ENCODE peak calls at places on chromosomes 16 and 17, in six cellular contexts. P is ascending aorta, U is cardiac muscle cell, M is osteocyte, I is epithelial cell of esophagus, C is A549. V is an unnamed sample.

GRCh38 chr17:68204736-68205135 is 43.1 kb upstream of the AMZ2 start:
- DNase-seq in I (no peak), U (no peak), P (no peak), C (peak), M (no peak), V (no peak)

GRCh38 chr17:39376434-39376833 is 25.0 kb downstream of the FBXL20 start:
- DNase-seq in P (no peak), M (no peak), C (no peak), U (no peak), I (no peak), V (no peak)

GRCh38 chr17:30942311-30943079 is 20.8 kb downstream of the ADAP2 start:
- DNase-seq in M (no peak), C (no peak), I (no peak), U (no peak), P (no peak), V (no peak)

GRCh38 chr16:21053595-21053994 is 97.1 kb downstream of the DNAH3 start:
- DNase-seq in M (no peak), C (no peak), U (no peak), P (no peak), I (no peak), V (no peak)

GRCh38 chr16:67562526-67562917 is at the start of gene CTCF:
- DNase-seq in I (peak), P (peak), C (peak), M (no peak), U (peak), V (no peak)

GRCh38 chr16:86975445-86975844 is 341.7 kb downstream of the C16orf95 start:
- DNase-seq in C (peak), I (peak), P (peak), M (no peak), U (peak), V (no peak)

GRCh38 chr17:43570518-43570928 is 24.4 kb upstream of the ETV4 start:
- DNase-seq in P (no peak), M (no peak), C (no peak), I (peak), U (no peak), V (no peak)

GRCh38 chr17:41968676-41969075 is 2.1 kb downstream of the CNP start:
- DNase-seq in P (no peak), I (no peak), M (no peak), U (no peak), C (no peak), V (no peak)

GRCh38 chr16:12390074-12390473 is 413.5 kb downstream of the SNX29 start:
- DNase-seq in I (no peak), M (no peak), U (no peak), P (no peak), C (no peak), V (no peak)

GRCh38 chr16:12646098-12646489 is 157.6 kb downstream of the CPPED1 start:
- DNase-seq in U (no peak), I (no peak), C (no peak), M (no peak), P (no peak), V (no peak)

GRCh38 chr16:44655-45054 is 8.8 kb downstream of the POLR3K start:
- DNase-seq in P (peak), I (no peak), C (no peak), M (no peak), U (no peak), V (no peak)

GRCh38 chr16:53789159-53789558 is 85.2 kb downstream of the FTO start:
- DNase-seq in C (no peak), M (no peak), P (no peak), I (peak), U (peak), V (no peak)

GRCh38 chr16:75105306-75106061 is 11.1 kb downstream of the LDHD start:
- DNase-seq in U (peak), C (no peak), M (no peak), P (no peak), I (no peak), V (no peak)

GRCh38 chr16:29825145-29826044 is 5.1 kb downstream of the MVP start:
- DNase-seq in M (no peak), P (no peak), C (peak), U (peak), I (no peak), V (no peak)

GRCh38 chr16:28136751-28137434 is 73.4 kb upstream of the GSG1L start:
- DNase-seq in M (no peak), U (peak), C (no peak), I (no peak), P (no peak), V (no peak)

GRCh38 chr17:65198653-65199382 is 61.6 kb downstream of the RGS9 start:
- DNase-seq in P (no peak), I (peak), C (peak), U (peak), M (no peak), V (peak)
- TF ChIP-seq CTCF in P (peak), I (peak), C (peak), U (peak), M (peak), V (peak)

GRCh38 chr17:64262422-64263260 is at the start of gene TEX2:
- DNase-seq in P (peak), U (peak), M (no peak), I (peak), C (peak), V (peak)
- TF ChIP-seq CTCF in P (no peak), U (no peak), M (no peak), I (no peak), C (no peak), V (no peak)

DNA sequence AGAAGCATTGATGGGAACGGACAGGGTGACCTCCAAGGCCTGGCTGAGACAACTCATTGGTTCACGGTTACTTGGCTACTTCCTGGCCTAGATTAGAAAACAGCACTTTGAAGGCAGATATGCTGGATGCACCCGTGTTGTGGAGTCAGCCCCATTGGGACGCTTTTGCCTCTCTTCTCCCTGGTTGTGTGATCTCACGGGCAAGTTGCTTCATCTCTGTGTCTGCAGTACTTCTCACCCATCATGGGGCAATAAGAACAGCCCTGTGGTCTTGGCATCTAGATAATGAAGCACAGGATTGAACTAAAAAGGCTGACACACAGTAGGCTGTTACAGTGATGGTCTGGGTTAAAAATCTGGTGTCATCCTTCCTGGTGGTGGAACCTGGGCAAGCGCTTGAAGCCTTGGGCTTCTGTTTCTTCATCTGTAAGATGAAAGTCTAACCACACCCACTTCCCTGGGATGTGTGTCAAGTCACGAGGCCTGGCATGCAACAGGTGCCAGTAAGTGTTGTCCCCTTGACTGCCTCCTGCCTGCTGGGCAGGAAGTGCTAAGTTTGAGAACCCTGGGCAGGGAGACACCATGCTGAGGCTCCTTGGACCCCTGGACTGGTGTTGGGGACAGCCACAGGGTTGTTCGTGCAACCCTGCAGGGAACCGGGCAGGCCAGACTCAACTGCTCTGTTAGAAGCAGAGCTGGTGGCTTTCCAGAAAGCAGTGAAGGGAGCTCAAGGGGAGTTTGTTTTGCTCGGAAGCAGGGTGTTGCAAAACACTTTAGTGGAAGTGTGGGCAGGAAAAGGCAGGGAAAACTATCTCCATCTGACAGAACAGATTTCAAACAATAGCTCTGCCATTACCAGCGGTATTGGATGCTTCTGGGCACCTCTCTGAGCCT is 6.0 kb upstream of the MAP2K3 start:
- DNase-seq in C (no peak), M (no peak), U (peak), I (peak), P (no peak), V (no peak)
- TF ChIP-seq CTCF in C (no peak), M (no peak), U (no peak), I (peak), P (no peak), V (no peak)

GRCh38 chr17:73342549-73343167 is 30.9 kb upstream of the CDC42EP4 start:
- DNase-seq in M (no peak), P (no peak), U (peak), I (peak), C (peak), V (no peak)
- TF ChIP-seq CTCF in M (no peak), P (no peak), U (no peak), I (no peak), C (peak), V (no peak)

DNA sequence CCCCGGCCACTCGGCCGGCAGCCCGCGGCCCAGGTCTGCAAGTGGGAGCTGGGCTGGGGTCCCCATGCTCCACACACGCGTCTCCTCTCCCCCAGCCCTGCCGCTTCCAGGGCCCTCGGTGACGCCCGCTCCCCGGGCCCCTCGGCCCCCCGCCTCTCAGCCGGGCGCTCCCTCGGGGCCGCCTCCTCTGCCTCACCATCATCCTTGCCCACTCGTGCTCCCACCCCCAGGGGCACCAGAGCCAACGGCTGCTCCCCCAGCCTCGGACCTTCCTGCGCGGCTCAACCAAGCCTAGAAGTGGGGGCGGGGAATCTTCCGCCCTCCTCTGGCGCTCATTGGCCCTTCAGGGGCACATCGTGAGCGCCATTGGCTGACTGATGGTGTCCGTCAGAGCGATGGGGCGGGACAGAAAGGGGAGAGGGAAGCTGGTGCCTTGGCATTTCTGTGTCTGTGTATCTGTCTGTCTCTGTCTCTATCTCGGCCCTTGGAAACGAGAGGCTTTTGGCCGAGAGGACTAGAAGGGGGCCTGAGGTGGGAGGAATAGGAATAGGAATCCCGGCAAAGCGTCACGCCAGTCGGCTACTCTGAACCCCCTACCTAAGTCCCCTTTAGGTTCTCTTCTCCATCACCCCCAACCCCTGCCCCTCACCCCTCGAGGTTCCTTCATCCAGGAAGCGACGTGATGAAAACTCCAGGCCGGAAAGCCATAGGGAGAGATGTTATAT is 88.9 kb downstream of the CDC27 start:
- DNase-seq in C (peak), M (peak), P (peak), U (peak), I (peak), V (peak)
- TF ChIP-seq CTCF in C (no peak), M (no peak), P (no peak), U (no peak), I (no peak), V (no peak)

GRCh38 chr17:76940738-76941350 is 72.6 kb downstream of the MGAT5B start:
- DNase-seq in M (no peak), P (no peak), C (no peak), U (no peak), I (no peak), V (no peak)
- TF ChIP-seq CTCF in M (no peak), P (no peak), C (no peak), U (peak), I (no peak), V (no peak)

GRCh38 chr16:83273504-83274173 is 534.1 kb upstream of the HSBP1 start:
- DNase-seq in M (no peak), I (no peak), C (no peak), P (no peak), U (no peak), V (no peak)
- TF ChIP-seq CTCF in M (no peak), I (no peak), C (no peak), P (no peak), U (no peak), V (no peak)

DNA sequence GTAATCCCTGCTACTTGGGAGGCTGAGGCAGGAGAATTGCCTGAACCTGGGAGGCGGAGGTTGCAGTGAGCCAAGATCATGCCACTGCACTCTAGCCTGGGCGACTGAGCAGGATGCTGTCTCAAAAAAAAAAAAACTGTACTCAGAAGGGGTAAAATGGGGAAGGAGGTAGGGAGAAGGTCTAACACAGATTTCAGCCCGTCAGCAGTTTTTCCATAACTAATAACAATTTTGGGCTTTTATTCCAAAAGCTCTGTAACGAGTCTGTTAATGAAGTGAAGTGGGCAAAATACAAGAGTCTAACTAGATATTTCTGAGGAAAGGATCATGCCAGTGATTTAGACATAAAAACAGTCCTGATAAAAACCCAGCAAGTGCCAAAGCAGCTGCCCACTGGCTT is 10.8 kb downstream of the ZNF821 start:
- DNase-seq in P (no peak), C (no peak), M (no peak), U (no peak), I (no peak), V (no peak)
- TF ChIP-seq CTCF in P (no peak), C (no peak), M (no peak), U (no peak), I (no peak), V (no peak)

V was measured in neural crest cell.